ENCODE peak calls at places on chromosome 17, in ten cellular contexts. Y is neural progenitor cell; M is uterus; L is kidney epithelial cell; C is fibroblast of mammary gland; I is fibroblast of the aortic adventitia; Z is AG09319; X is progenitor cell of endocrine pancreas; H is CD8-positive, alpha-beta T cell; B is HFF-Myc. P is an unnamed sample.
A peak's percentile ranks its signal among the peaks of the same experiment; 100 is the strongest.

GRCh38 chr17:50072130-50072529 is 16.2 kb downstream of the ITGA3 start:
- DNase-seq in L (no peak), M (no peak), Y (no peak), B (no peak), Z (no peak), H (no peak), X (no peak), I (no peak), C (no peak), P (no peak)

GRCh38 chr17:38663125-38663751 is 11.5 kb downstream of the EPOP start:
- DNase-seq in Y (peak; percentile 95), I (peak; percentile 24), L (peak; percentile 7), X (peak; percentile 81), C (peak; percentile 18), Z (no peak), M (no peak), H (peak; percentile 29), B (peak; percentile 30), P (no peak)

GRCh38 chr17:76002100-76002499 is 1.4 kb downstream of the CDK3 start:
- DNase-seq in Z (no peak), I (no peak), X (no peak), Y (no peak), C (no peak), B (no peak), L (no peak), H (no peak), M (no peak), P (no peak)

GRCh38 chr17:47818002-47818695 is 3.4 kb downstream of the OSBPL7 start:
- DNase-seq in Y (no peak), X (no peak), M (no peak), L (no peak), B (no peak), H (no peak), C (no peak), I (no peak), Z (no peak), P (no peak)

GRCh38 chr17:48715496-48716399 is 6.6 kb downstream of the PRAC1 start:
- DNase-seq in Y (no peak), I (no peak), X (no peak), C (no peak), M (no peak), H (no peak), Z (no peak), L (no peak), B (no peak), P (no peak)

GRCh38 chr17:40922239-40922638 is 15.2 kb downstream of the KRT23 start:
- DNase-seq in Y (no peak), I (peak; percentile 83), H (no peak), X (no peak), Z (peak; percentile 18), M (peak; percentile 75), L (peak; percentile 70), C (peak; percentile 89), B (peak; percentile 61), P (peak; percentile 53)

GRCh38 chr17:80068301-80069160 is 32.1 kb downstream of the CCDC40 start:
- DNase-seq in M (peak; percentile 82), Z (peak; percentile 25), L (peak; percentile 48), Y (no peak), H (no peak), C (peak; percentile 35), I (peak; percentile 87), B (no peak), X (no peak), P (no peak)

GRCh38 chr17:21379080-21379711 is 3.0 kb downstream of the KCNJ12 start:
- DNase-seq in M (no peak), Y (no peak), B (no peak), X (no peak), C (no peak), Z (no peak), I (no peak), H (no peak), L (no peak), P (no peak)

GRCh38 chr17:38852771-38853291 is 690 bp downstream of the RPL23 start:
- DNase-seq in M (no peak), H (no peak), Z (no peak), Y (no peak), X (no peak), B (no peak), I (no peak), C (no peak), L (no peak), P (no peak)

GRCh38 chr17:80822700-80823410 is 168.8 kb upstream of the CHMP6 start:
- DNase-seq in C (peak; percentile 52), I (no peak), X (no peak), H (no peak), B (no peak), Z (no peak), Y (no peak), L (no peak), M (peak; percentile 70), P (no peak)

GRCh38 chr17:8117980-8118768 is at the start of gene ALOXE3:
- DNase-seq in H (peak; percentile 21), M (peak; percentile 71), X (no peak), L (no peak), Y (peak; percentile 59), B (no peak), C (peak; percentile 63), Z (no peak), I (peak; percentile 54), P (no peak)

GRCh38 chr17:16449121-16449570 is 33.8 kb downstream of the TRPV2 start:
- DNase-seq in L (no peak), X (no peak), M (no peak), C (peak; percentile 81), I (peak; percentile 55), Z (no peak), Y (no peak), H (no peak), B (no peak), P (no peak)

GRCh38 chr17:73956595-73957465 is 246.6 kb upstream of the RPL38 start:
- DNase-seq in Y (peak; percentile 90), C (peak; percentile 51), I (no peak), H (peak; percentile 70), X (peak; percentile 63), L (no peak), B (no peak), M (no peak), Z (no peak), P (no peak)

GRCh38 chr17:31900877-31901276 is 631 bp downstream of the UTP6 start:
- DNase-seq in C (peak; percentile 40), Y (peak; percentile 9), M (no peak), H (no peak), Z (no peak), X (no peak), L (no peak), B (no peak), I (peak; percentile 40), P (no peak)

GRCh38 chr17:63399856-63400255 is 46.2 kb downstream of the CYB561 start:
- DNase-seq in M (peak; percentile 32), I (peak; percentile 88), Y (peak; percentile 56), Z (no peak), X (no peak), H (no peak), L (no peak), B (peak; percentile 38), C (peak; percentile 58), P (no peak)

DNA sequence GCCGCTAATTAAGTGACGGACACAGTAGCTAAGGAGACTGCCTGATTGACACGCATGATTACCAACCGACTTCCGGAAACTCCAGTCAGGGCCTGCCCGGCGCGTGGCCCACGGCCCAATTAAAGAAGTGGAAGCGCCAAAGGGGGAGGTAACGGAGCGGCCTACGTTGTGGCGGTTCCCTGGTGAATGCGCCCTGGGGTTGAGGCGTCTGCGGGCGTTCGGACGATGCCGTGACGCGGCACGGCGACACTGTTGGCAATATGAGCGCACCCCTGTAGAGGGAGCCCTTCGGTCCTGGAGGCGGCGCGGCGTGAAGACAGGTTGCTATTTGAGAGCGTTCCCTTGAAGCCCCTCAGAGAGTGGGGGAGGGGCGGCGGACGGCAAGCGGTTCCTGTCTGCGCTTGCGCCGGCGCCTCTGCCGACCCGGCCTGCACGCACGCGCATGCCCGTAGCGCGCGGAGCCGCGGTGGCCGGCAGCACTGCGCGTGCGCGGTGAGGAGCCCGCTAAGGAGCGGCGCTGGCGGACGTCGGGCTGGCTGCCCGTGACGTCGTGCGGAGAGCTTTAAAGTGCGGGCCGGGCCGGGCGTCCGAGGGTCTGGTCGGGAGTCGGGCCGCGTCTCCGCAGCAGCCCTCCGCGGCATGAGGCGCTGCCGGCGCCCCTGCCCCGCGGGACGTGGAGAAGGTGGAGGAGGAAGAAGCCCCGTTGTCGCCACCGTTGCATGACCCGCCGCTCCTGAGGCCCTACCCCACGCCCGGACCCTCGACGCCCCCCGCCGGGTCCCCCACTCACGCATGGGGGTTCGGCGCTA is at the start of gene ALKBH5:
- DNase-seq in B (peak; percentile 99), C (peak; percentile 100), L (peak; percentile 99), I (peak; percentile 100), H (peak; percentile 99), Y (peak; percentile 99), Z (peak; percentile 99), X (peak; percentile 94), M (peak; percentile 99), P (peak; percentile 97)
- TF ChIP-seq CTCF in B (peak; percentile 41), C (peak; percentile 17), L (peak; percentile 35), I (peak; percentile 48), H (peak; percentile 73), Y (peak; percentile 42), Z (peak; percentile 32), X (peak; percentile 51), M (no peak), P (peak; percentile 45)

DNA sequence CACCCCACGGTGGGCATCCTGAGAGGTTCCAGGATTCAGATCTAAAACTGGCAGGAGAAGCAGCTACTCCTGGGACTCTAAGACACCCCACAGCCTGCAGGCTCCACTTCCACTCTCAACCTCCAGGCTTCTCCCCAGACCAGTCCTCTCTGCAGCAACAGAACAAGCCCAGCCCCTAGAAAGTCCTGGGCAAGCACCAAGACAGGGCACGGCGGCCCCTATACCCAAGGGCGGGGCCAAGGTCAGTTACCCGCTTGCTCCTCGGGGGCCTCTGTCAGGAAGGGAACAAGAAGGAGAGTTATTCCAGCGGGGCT is 62.8 kb downstream of the MYO18A start:
- DNase-seq in Y (no peak), H (no peak), Z (no peak), I (no peak), C (no peak), B (no peak), L (no peak), M (no peak), X (no peak), P (no peak)
- TF ChIP-seq CTCF in Y (no peak), H (no peak), Z (no peak), I (no peak), C (no peak), B (no peak), L (no peak), M (no peak), X (no peak), P (no peak)

GRCh38 chr17:64975318-64976087 is 56.2 kb upstream of the LRRC37A3 start:
- DNase-seq in L (peak; percentile 73), H (peak; percentile 98), B (peak; percentile 78), Z (peak; percentile 86), C (peak; percentile 84), Y (peak; percentile 88), M (peak; percentile 92), X (peak; percentile 86), I (peak; percentile 91), P (peak; percentile 76)
- TF ChIP-seq CTCF in L (no peak), H (no peak), B (no peak), Z (no peak), C (no peak), Y (no peak), M (no peak), X (no peak), I (no peak), P (no peak)

GRCh38 chr17:59561042-59561441 is 4.4 kb upstream of the DHX40 start:
- DNase-seq in M (no peak), C (peak; percentile 34), I (peak; percentile 14), B (no peak), H (no peak), Z (no peak), Y (peak; percentile 22), X (no peak), L (no peak), P (no peak)

GRCh38 chr17:59558039-59558438 is 7.4 kb upstream of the DHX40 start:
- DNase-seq in C (no peak), B (no peak), Y (no peak), Z (no peak), M (no peak), H (no peak), X (no peak), I (no peak), L (no peak), P (no peak)

GRCh38 chr17:59558953-59559352 is 6.5 kb upstream of the DHX40 start:
- DNase-seq in Y (no peak), M (no peak), H (no peak), Z (no peak), C (peak; percentile 28), L (no peak), I (peak; percentile 56), B (no peak), X (no peak), P (no peak)
- TF ChIP-seq CTCF in Y (peak; percentile 20), M (no peak), H (no peak), Z (peak; percentile 27), C (peak; percentile 25), L (peak; percentile 21), I (peak; percentile 48), B (no peak), X (peak; percentile 38), P (peak; percentile 15)

P was measured in BJ.